ENCODE peak calls at places on chromosomes 2 and 18, in five cellular contexts. N, J, M, D and H are unnamed samples.

GRCh38 chr2:121605820-121606733 is 43.2 kb downstream of the CLASP1 start:
- DNase-seq in M (no peak), J (no peak), D (no peak), N (no peak), H (no peak)

GRCh38 chr18:3648695-3649094 is 198.7 kb downstream of the TGIF1 start:
- DNase-seq in D (no peak), M (no peak), J (no peak), N (no peak), H (no peak)

GRCh38 chr2:30588891-30589495 is 141.9 kb downstream of the LCLAT1 start:
- DNase-seq in J (no peak), N (no peak), D (no peak), M (peak; percentile 46), H (no peak)

GRCh38 chr2:159939946-159940345 is 122.5 kb downstream of the PLA2R1 start:
- DNase-seq in D (no peak), J (no peak), N (no peak), M (peak; percentile 42), H (no peak)

GRCh38 chr2:196079052-196079451 is 10.4 kb upstream of the DNAH7 start:
- DNase-seq in D (no peak), M (no peak), N (no peak), J (no peak), H (no peak)

GRCh38 chr2:20626698-20627471 is 24.0 kb downstream of the HS1BP3 start:
- DNase-seq in N (no peak), D (no peak), J (no peak), M (no peak), H (peak; percentile 41)

GRCh38 chr18:46497129-46497528 is 159.9 kb downstream of the LOXHD1 start:
- DNase-seq in M (peak; percentile 13), D (peak; percentile 24), J (no peak), N (peak; percentile 88), H (no peak)

GRCh38 chr18:66764225-66764624 is 160.3 kb upstream of the CDH19 start:
- DNase-seq in N (no peak), M (no peak), J (no peak), D (no peak), H (no peak)

GRCh38 chr18:79863161-79863945 is 65.6 kb downstream of the KCNG2 start:
- DNase-seq in M (no peak), J (no peak), N (no peak), D (no peak), H (no peak)

GRCh38 chr2:163633296-163633695 is 102.5 kb downstream of the FIGN start:
- DNase-seq in N (no peak), D (no peak), J (no peak), M (no peak), H (no peak)

GRCh38 chr2:118657451-118657850 is 190.0 kb downstream of the EN1 start:
- DNase-seq in N (no peak), M (no peak), J (no peak), D (no peak), H (no peak)

GRCh38 chr2:46779447-46779941 is 136.1 kb downstream of the MCFD2 start:
- DNase-seq in J (no peak), D (no peak), M (peak; percentile 55), N (no peak), H (no peak)

GRCh38 chr2:46252891-46253659 is 44.1 kb upstream of the EPAS1 start:
- DNase-seq in J (no peak), N (no peak), D (no peak), M (peak; percentile 60), H (no peak)

GRCh38 chr2:175690113-175690716 is 311.9 kb downstream of the LNPK start:
- DNase-seq in J (peak; percentile 54), M (peak; percentile 83), N (peak; percentile 62), D (no peak), H (no peak)

GRCh38 chr2:80326214-80326613 is 21.7 kb upstream of the LRRTM1 start:
- DNase-seq in M (peak; percentile 54), D (no peak), J (no peak), N (peak; percentile 46), H (no peak)

GRCh38 chr18:63095768-63096167 is 223.8 kb downstream of the BCL2 start:
- DNase-seq in J (no peak), D (no peak), N (no peak), M (no peak), H (no peak)

GRCh38 chr2:178775975-178776374 is 31.2 kb downstream of the TTN start:
- DNase-seq in D (no peak), M (no peak), J (no peak), N (no peak), H (no peak)

GRCh38 chr2:218849721-218850120 is 9.9 kb upstream of the WNT6 start:
- DNase-seq in J (no peak), M (peak; percentile 25), D (no peak), N (no peak), H (no peak)

GRCh38 chr2:50004667-50005066 is 850.4 kb upstream of the FSHR start:
- DNase-seq in J (no peak), M (no peak), N (peak; percentile 42), D (no peak), H (no peak)

GRCh38 chr2:122267947-122268346 is 512.5 kb downstream of the TSN start:
- DNase-seq in M (no peak), J (no peak), D (no peak), N (no peak), H (no peak)

GRCh38 chr2:134919360-134920210 is 963 bp downstream of the CCNT2 start:
- DNase-seq in N (no peak), D (no peak), M (peak; percentile 40), J (no peak), H (no peak)

GRCh38 chr2:211138551-211138950 is 582.2 kb downstream of the CPS1 start:
- DNase-seq in M (no peak), D (no peak), N (no peak), J (no peak), H (no peak)

GRCh38 chr2:85707304-85707703 is 13.1 kb downstream of the GNLY start:
- DNase-seq in D (no peak), N (peak; percentile 87), M (peak; percentile 96), J (peak; percentile 70), H (peak; percentile 79)

GRCh38 chr2:44772670-44773378 is 168.7 kb upstream of the SIX3 start:
- DNase-seq in M (no peak), N (peak; percentile 76), J (no peak), D (no peak), H (no peak)

GRCh38 chr2:204664708-204665121 is 119.4 kb downstream of the PARD3B start:
- DNase-seq in N (no peak), M (peak; percentile 91), D (no peak), J (no peak), H (no peak)

GRCh38 chr2:171864357-171864985 is 29.6 kb downstream of the SLC25A12 start:
- DNase-seq in D (no peak), J (no peak), N (no peak), M (no peak), H (no peak)

GRCh38 chr2:17935242-17935885 is 56.9 kb downstream of the KCNS3 start:
- DNase-seq in M (no peak), N (no peak), J (no peak), D (no peak), H (no peak)

GRCh38 chr18:78408623-78409022 is 571.0 kb upstream of the SALL3 start:
- DNase-seq in D (no peak), N (no peak), J (no peak), M (no peak), H (no peak)

GRCh38 chr18:48948112-48949050 is 2.4 kb downstream of the SMAD7 start:
- DNase-seq in J (peak; percentile 65), M (peak; percentile 65), N (peak; percentile 88), D (peak; percentile 67), H (no peak)

GRCh38 chr2:172921538-172922236 is 154.0 kb upstream of the MAP3K20 start:
- DNase-seq in D (no peak), M (peak; percentile 50), J (no peak), N (no peak), H (no peak)

GRCh38 chr2:29766191-29766590 is 155.2 kb downstream of the ALK start:
- DNase-seq in M (peak; percentile 67), J (peak; percentile 67), N (no peak), D (no peak), H (no peak)

GRCh38 chr2:223759569-223760430 is 77.6 kb downstream of the AP1S3 start:
- DNase-seq in D (no peak), N (no peak), J (no peak), M (peak; percentile 89), H (no peak)

GRCh38 chr18:76572517-76573247 is 77.6 kb upstream of the ZNF516 start:
- DNase-seq in J (no peak), D (no peak), M (no peak), N (no peak), H (no peak)

GRCh38 chr2:65355190-65355831 is 77.1 kb downstream of the SPRED2 start:
- DNase-seq in N (no peak), D (no peak), J (no peak), M (peak; percentile 29), H (no peak)

GRCh38 chr2:61543062-61543461 is 4.9 kb upstream of the XPO1 start:
- DNase-seq in J (no peak), N (no peak), D (no peak), M (no peak), H (no peak)
- TF ChIP-seq CTCF in J (no peak), N (peak; percentile 25), D (no peak), M (no peak), H (no peak)

GRCh38 chr2:32284321-32284720 is 6.6 kb downstream of the YIPF4 start:
- DNase-seq in N (no peak), J (no peak), M (peak; percentile 56), D (no peak), H (peak; percentile 73)

GRCh38 chr2:32291746-32292145 is 14.0 kb downstream of the YIPF4 start:
- DNase-seq in N (no peak), M (peak; percentile 20), D (no peak), J (no peak), H (no peak)

GRCh38 chr2:32289165-32290054 is 11.7 kb downstream of the YIPF4 start:
- DNase-seq in M (peak; percentile 88), N (no peak), J (peak; percentile 49), D (no peak), H (peak; percentile 52)
- TF ChIP-seq CTCF in M (no peak), N (no peak), J (no peak), D (no peak), H (no peak)

GRCh38 chr18:33440011-33440383 is 524 bp downstream of the CCDC178 start:
- DNase-seq in D (no peak), M (peak; percentile 58), N (peak; percentile 83), J (no peak), H (no peak)
- TF ChIP-seq CTCF in D (no peak), M (peak; percentile 37), N (peak; percentile 61), J (peak; percentile 37), H (no peak)

GRCh38 chr18:9475643-9476580 is 599 bp downstream of the RALBP1 start:
- DNase-seq in N (no peak), J (no peak), M (peak; percentile 46), D (no peak), H (no peak)

GRCh38 chr18:9477509-9477908 is 2.2 kb downstream of the RALBP1 start:
- DNase-seq in J (no peak), D (no peak), N (no peak), M (no peak), H (no peak)

GRCh38 chr18:9478545-9478944 is 3.2 kb downstream of the RALBP1 start:
- DNase-seq in J (no peak), D (no peak), M (no peak), N (no peak), H (no peak)

GRCh38 chr18:9474103-9474982 is 970 bp upstream of the RALBP1 start:
- DNase-seq in N (peak; percentile 11), J (peak; percentile 44), M (no peak), D (no peak), H (no peak)

GRCh38 chr18:9474983-9475642 is at the start of gene RALBP1:
- DNase-seq in J (peak; percentile 99), M (peak; percentile 100), D (peak; percentile 96), N (peak; percentile 100), H (peak; percentile 99)
- TF ChIP-seq CTCF in J (peak; percentile 30), M (peak; percentile 2), D (no peak), N (peak; percentile 26), H (no peak)